ENCODE peak calls at places on chromosome X, in six cellular contexts. K, Y, R, H, W and C are unnamed samples.

GRCh38 chrX:15524417-15524816 is 23.8 kb downstream of the BMX start:
- DNase-seq in K (peak; percentile 72), Y (no peak), R (peak; percentile 39), H (no peak), W (peak; percentile 36), C (no peak)

GRCh38 chrX:15939737-15940136 is 85.1 kb upstream of the AP1S2 start:
- DNase-seq in K (no peak), Y (no peak), R (no peak), H (no peak), W (no peak), C (no peak)

GRCh38 chrX:48918303-48918643 is 551 bp downstream of the PIM2 start:
- DNase-seq in K (no peak), Y (no peak), R (no peak), H (no peak), W (no peak), C (no peak)

GRCh38 chrX:124406294-124407013 is 60.1 kb downstream of the SH2D1A start:
- DNase-seq in K (peak; percentile 49), Y (peak; percentile 31), R (peak; percentile 81), H (peak; percentile 55), W (peak; percentile 86), C (peak; percentile 85)

GRCh38 chrX:101230636-101231035 is 11.1 kb downstream of the DRP2 start:
- DNase-seq in K (no peak), Y (no peak), R (peak; percentile 14), H (no peak), W (peak; percentile 69), C (peak; percentile 33)

GRCh38 chrX:28188526-28188925 is 207.3 kb upstream of the DCAF8L1 start:
- DNase-seq in K (no peak), Y (no peak), R (peak; percentile 50), H (no peak), W (peak; percentile 13), C (peak; percentile 18)

GRCh38 chrX:3548743-3549441 is 164.6 kb downstream of the PRKX start:
- DNase-seq in K (peak; percentile 44), Y (peak; percentile 0), R (peak; percentile 34), H (no peak), W (peak; percentile 74), C (peak; percentile 43)

GRCh38 chrX:101682723-101683122 is 23.1 kb upstream of the ARMCX2 start:
- DNase-seq in K (no peak), Y (no peak), R (no peak), H (no peak), W (no peak), C (no peak)

GRCh38 chrX:118228456-118228855 is 111.8 kb upstream of the KLHL13 start:
- DNase-seq in K (no peak), Y (no peak), R (no peak), H (no peak), W (no peak), C (no peak)

GRCh38 chrX:118221733-118222132 is 105.1 kb upstream of the KLHL13 start:
- DNase-seq in K (no peak), Y (no peak), R (no peak), H (no peak), W (peak; percentile 37), C (no peak)

GRCh38 chrX:118221257-118221656 is 104.6 kb upstream of the KLHL13 start:
- DNase-seq in K (no peak), Y (no peak), R (no peak), H (no peak), W (no peak), C (no peak)

GRCh38 chrX:118228041-118228440 is 111.4 kb upstream of the KLHL13 start:
- DNase-seq in K (no peak), Y (no peak), R (no peak), H (no peak), W (peak; percentile 41), C (no peak)

GRCh38 chrX:118226060-118226428 is 109.4 kb upstream of the KLHL13 start:
- DNase-seq in K (no peak), Y (peak; percentile 1), R (no peak), H (no peak), W (peak; percentile 40), C (peak; percentile 46)
- TF ChIP-seq CTCF in K (peak; percentile 35), Y (peak; percentile 38), R (peak; percentile 68), H (no peak), W (peak; percentile 40), C (peak; percentile 53)

GRCh38 chrX:135345328-135345645 is 36.0 kb downstream of the ETDC start:
- DNase-seq in K (no peak), Y (no peak), R (peak; percentile 29), H (no peak), W (peak; percentile 68), C (no peak)

DNA sequence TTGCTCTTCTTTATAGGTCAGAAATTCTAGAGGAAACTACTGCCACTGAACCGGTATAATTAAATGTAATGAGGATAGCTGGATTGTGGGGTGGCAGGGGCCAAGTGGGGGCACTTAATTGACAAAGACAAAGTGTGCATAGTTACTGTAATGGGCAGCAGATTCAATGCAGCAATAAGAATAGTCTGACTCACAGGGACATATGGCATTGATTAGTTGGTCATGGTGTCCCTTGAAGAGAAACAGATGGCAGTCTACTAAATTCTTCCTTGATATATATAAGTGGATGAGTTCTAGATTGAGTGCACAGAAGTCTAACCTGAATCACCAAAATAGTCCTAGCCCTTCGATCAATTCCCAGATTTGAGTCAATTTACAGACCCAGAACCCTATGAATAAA is 31.5 kb downstream of the ETDC start:
- DNase-seq in K (no peak), Y (no peak), R (no peak), H (no peak), W (peak; percentile 39), C (no peak)
- H3K4me3 ChIP-seq in K (peak overlapping the region; percentile 57), Y (no peak overlapping the region), R (no peak overlapping the region), H (no peak overlapping the region), W (no peak overlapping the region), C (no peak overlapping the region)

GRCh38 chrX:47643926-47644325 is 6.4 kb downstream of the ELK1 start:
- DNase-seq in K (no peak), Y (no peak), R (no peak), H (no peak), W (peak; percentile 59), C (peak; percentile 13)
- TF ChIP-seq CTCF in K (peak; percentile 57), Y (peak; percentile 38), R (peak; percentile 24), H (no peak), W (peak; percentile 49), C (peak; percentile 38)

GRCh38 chrX:82092307-82092706 is 890.4 kb downstream of the SH3BGRL start:
- DNase-seq in K (no peak), Y (no peak), R (no peak), H (no peak), W (no peak), C (no peak)

GRCh38 chrX:82087699-82088098 is 885.8 kb downstream of the SH3BGRL start:
- DNase-seq in K (no peak), Y (no peak), R (no peak), H (no peak), W (no peak), C (no peak)
- H3K4me3 ChIP-seq in K (no peak overlapping the region), Y (no peak overlapping the region), R (no peak overlapping the region), H (no peak overlapping the region), W (no peak overlapping the region), C (no peak overlapping the region)

DNA sequence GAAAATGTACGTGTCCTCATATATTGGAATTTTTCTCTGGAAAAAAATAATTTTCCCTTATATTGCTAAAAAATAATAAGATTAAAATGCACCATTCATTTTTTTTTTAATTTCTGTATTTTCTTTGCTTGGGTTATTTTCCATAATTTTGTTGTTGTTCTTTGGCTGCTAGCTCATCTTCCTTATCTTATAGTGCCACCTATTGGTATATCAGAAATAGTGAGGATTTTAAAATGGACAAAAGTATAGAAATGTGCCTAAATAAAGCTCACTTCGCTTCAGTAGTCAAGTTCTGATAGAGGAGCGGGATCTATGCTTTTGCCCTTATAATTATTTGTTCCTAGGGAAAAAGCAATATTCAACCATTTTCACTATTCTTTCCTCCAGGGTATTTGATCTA is 134.8 kb downstream of the NAP1L3 start:
- DNase-seq in K (no peak), Y (no peak), R (no peak), H (no peak), W (peak; percentile 0), C (peak; percentile 0)
- TF ChIP-seq CTCF in K (no peak), Y (peak; percentile 23), R (peak; percentile 57), H (no peak), W (no peak), C (peak; percentile 2)

DNA sequence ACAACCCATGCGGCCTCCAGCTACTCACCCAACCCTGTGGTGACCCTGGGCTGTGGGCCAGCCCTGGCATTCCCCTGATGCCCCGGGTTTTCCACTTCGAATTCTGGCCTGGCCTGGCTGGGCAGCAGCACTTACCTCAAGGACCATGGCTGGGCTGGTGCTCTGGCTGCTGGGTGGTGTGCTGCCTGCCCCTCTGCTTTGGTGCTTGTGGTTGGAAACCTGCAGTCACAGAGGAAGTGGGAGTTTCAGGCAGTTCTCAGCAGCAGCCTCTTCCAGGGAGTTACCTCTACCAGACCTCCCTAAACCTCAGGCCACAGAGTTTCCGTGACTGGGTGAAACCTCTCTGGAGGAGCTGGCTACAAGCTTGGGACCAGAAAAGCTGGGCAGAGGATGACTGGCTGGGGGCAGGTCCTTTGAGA is at the start of gene CXCR3:
- DNase-seq in K (no peak), Y (no peak), R (no peak), H (peak; percentile 60), W (no peak), C (no peak)
- H3K4me3 ChIP-seq in K (no peak within 1 kb of the TSS), Y (peak within 1 kb of the TSS; percentile 66), R (no peak within 1 kb of the TSS), H (peak within 1 kb of the TSS; percentile 70), W (no peak within 1 kb of the TSS), C (no peak within 1 kb of the TSS)

GRCh38 chrX:115373308-115373707 is 83.8 kb downstream of the LUZP4 start:
- DNase-seq in K (no peak), Y (no peak), R (no peak), H (no peak), W (no peak), C (no peak)

DNA sequence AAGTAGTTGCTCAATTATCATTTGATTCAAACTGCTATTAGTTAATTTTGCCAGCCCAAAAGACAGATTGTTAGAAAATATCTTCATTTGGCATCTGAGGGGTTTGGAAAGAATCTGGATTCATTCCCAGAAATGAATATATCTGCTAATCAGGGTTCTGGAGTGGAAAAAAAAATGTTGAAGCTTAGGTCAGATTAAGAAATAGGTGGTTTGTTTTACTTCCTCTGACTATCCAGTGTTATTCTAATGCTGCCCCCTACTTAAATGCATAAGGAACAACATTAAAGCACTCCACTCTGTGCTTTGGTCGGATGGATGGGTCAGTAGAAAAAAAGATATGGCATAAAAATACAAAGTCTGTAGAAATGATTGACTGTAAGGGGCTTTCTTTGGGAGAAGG is 89.0 kb downstream of the LUZP4 start:
- DNase-seq in K (no peak), Y (no peak), R (no peak), H (no peak), W (peak; percentile 51), C (no peak)
- TF ChIP-seq CTCF in K (peak; percentile 10), Y (peak; percentile 6), R (no peak), H (no peak), W (no peak), C (no peak)